ENCODE peak calls at places on chromosomes 13 and 19, in eight cellular contexts. One of them, this sample, is unnamed.

GRCh38 chr19:35733180-35734125 is 8.8 kb downstream of the IGFLR1 start:
- DNase-seq in DMS153: no peak
- DNase-seq in pancreas: no peak
- DNase-seq in T-helper 1 cell: no peak
- DNase-seq in HFF-Myc: no peak
- DNase-seq in CD8-positive, alpha-beta T cell: no peak
- DNase-seq in DMS 273 treated with DMSO at 0.1 percent for 48 hours: no peak
- DNase-seq in NCI-H774: no peak
- DNase-seq in this sample: no peak

GRCh38 chr13:54433511-54434206 is 1405.0 kb downstream of the OLFM4 start:
- DNase-seq in NCI-H774: peak
- DNase-seq in DMS 273 treated with DMSO at 0.1 percent for 48 hours: no peak
- DNase-seq in CD8-positive, alpha-beta T cell: no peak
- DNase-seq in HFF-Myc: no peak
- DNase-seq in T-helper 1 cell: no peak
- DNase-seq in pancreas: no peak
- DNase-seq in DMS153: peak
- DNase-seq in this sample: no peak

GRCh38 chr13:113425931-113426590 is 27.2 kb downstream of the ADPRHL1 start:
- DNase-seq in NCI-H774: no peak
- DNase-seq in HFF-Myc: no peak
- DNase-seq in T-helper 1 cell: no peak
- DNase-seq in DMS 273 treated with DMSO at 0.1 percent for 48 hours: no peak
- DNase-seq in DMS153: no peak
- DNase-seq in pancreas: no peak
- DNase-seq in CD8-positive, alpha-beta T cell: no peak
- DNase-seq in this sample: no peak

GRCh38 chr13:113123226-113124150 is 889 bp downstream of the F10 start:
- DNase-seq in HFF-Myc: no peak
- DNase-seq in pancreas: no peak
- DNase-seq in CD8-positive, alpha-beta T cell: no peak
- DNase-seq in DMS153: no peak
- DNase-seq in NCI-H774: no peak
- DNase-seq in DMS 273 treated with DMSO at 0.1 percent for 48 hours: no peak
- DNase-seq in T-helper 1 cell: no peak
- DNase-seq in this sample: no peak

GRCh38 chr19:35292986-35293732 is 1.2 kb downstream of the MAG start:
- DNase-seq in DMS153: no peak
- DNase-seq in HFF-Myc: no peak
- DNase-seq in pancreas: no peak
- DNase-seq in CD8-positive, alpha-beta T cell: no peak
- DNase-seq in NCI-H774: no peak
- DNase-seq in T-helper 1 cell: no peak
- DNase-seq in DMS 273 treated with DMSO at 0.1 percent for 48 hours: no peak
- DNase-seq in this sample: no peak

GRCh38 chr13:99421758-99422555 is 79.3 kb upstream of the TM9SF2 start:
- DNase-seq in NCI-H774: no peak
- DNase-seq in DMS153: no peak
- DNase-seq in pancreas: no peak
- DNase-seq in HFF-Myc: no peak
- DNase-seq in DMS 273 treated with DMSO at 0.1 percent for 48 hours: no peak
- DNase-seq in T-helper 1 cell: no peak
- DNase-seq in CD8-positive, alpha-beta T cell: peak
- DNase-seq in this sample: peak

GRCh38 chr19:34431681-34432402 is 3.7 kb downstream of the UBA2 start:
- DNase-seq in DMS153: no peak
- DNase-seq in CD8-positive, alpha-beta T cell: no peak
- DNase-seq in DMS 273 treated with DMSO at 0.1 percent for 48 hours: no peak
- DNase-seq in T-helper 1 cell: no peak
- DNase-seq in HFF-Myc: no peak
- DNase-seq in pancreas: no peak
- DNase-seq in NCI-H774: no peak
- DNase-seq in this sample: no peak

GRCh38 chr13:36920612-36921185 is 661 bp upstream of the SMAD9 start:
- DNase-seq in HFF-Myc: no peak
- DNase-seq in NCI-H774: no peak
- DNase-seq in DMS 273 treated with DMSO at 0.1 percent for 48 hours: no peak
- DNase-seq in T-helper 1 cell: no peak
- DNase-seq in CD8-positive, alpha-beta T cell: no peak
- DNase-seq in pancreas: no peak
- DNase-seq in DMS153: no peak
- DNase-seq in this sample: no peak